ENCODE peak calls at places on chromosomes 11 and 22, in six cellular contexts. C is K562, S is GM12892, P is H1, X is GM12878, M is HepG2. L is an unnamed sample.

GRCh38 chr11:76253416-76253815 is 47.1 kb upstream of the WNT11 start:
- DNase-seq in S (no peak), P (no peak), M (no peak), C (no peak), X (no peak), L (no peak)

GRCh38 chr11:10673476-10674062 is 20.0 kb downstream of the IRAG1 start:
- DNase-seq in P (no peak), C (no peak), X (no peak), S (no peak), M (no peak), L (no peak)

GRCh38 chr22:20994128-20994901 is 7.6 kb downstream of the THAP7 start:
- DNase-seq in C (no peak), M (no peak), S (no peak), X (no peak), P (no peak), L (no peak)

GRCh38 chr11:123268118-123268517 is 73.1 kb upstream of the CLMP start:
- DNase-seq in M (no peak), X (no peak), P (no peak), C (no peak), S (no peak), L (no peak)

GRCh38 chr22:46946383-46946965 is 184.0 kb downstream of the TBC1D22A start:
- DNase-seq in P (peak), C (no peak), S (no peak), X (no peak), M (no peak), L (no peak)

GRCh38 chr22:23751441-23751996 is 607 bp upstream of the ZNF70 start:
- DNase-seq in P (no peak), X (no peak), M (no peak), S (peak), C (peak), L (no peak)

GRCh38 chr11:57903441-57904123 is 120.1 kb upstream of the OR9Q1 start:
- DNase-seq in C (peak), S (peak), X (no peak), M (no peak), P (no peak), L (peak)

GRCh38 chr22:31614781-31615480 is 47.1 kb downstream of the PISD start:
- DNase-seq in C (no peak), S (no peak), X (no peak), P (no peak), M (no peak), L (no peak)

GRCh38 chr11:20672575-20672974 is 3.2 kb downstream of the NELL1 start:
- DNase-seq in S (no peak), X (no peak), C (peak), M (peak), P (no peak), L (no peak)

DNA sequence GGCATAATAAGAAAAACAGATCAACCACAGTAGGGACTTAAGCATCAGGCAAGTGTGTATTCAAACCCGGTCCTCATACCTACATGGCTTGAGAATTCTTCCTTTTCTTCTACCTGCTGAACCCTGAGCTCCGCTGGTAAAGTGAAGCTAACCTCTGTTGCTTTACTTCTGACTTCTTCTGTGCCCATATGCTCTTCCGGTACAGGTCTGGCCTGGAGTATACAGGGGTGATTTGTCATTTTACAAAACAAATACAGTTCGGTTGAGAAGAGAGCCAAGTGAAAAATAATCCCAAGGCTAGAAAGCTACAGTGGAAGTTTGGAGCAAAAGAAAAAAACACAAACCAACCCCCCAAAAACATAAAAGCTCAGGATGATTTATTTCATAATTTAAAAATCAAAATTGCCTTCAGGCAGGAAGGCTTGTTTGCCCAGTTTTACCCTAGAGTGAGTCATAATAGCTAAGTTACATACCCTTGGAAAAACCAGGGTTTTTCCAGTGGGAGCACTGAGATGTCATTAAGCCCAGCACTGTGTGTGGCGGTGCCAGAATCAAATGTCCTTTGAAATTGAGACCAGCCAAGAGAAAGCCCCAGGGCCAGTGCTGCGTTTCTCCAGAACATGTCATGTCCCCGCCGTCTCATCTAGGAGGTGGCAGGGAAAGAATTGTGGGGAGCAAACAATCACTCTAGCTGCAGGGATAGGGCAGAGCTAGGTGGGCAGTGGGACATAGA is 305.5 kb upstream of the ISX start:
- DNase-seq in C (no peak), M (no peak), S (no peak), P (no peak), X (no peak), L (no peak)
- TF ChIP-seq TAF1 in C (no peak), M (no peak), S (no peak), P (no peak), X (no peak), L (no peak)

DNA sequence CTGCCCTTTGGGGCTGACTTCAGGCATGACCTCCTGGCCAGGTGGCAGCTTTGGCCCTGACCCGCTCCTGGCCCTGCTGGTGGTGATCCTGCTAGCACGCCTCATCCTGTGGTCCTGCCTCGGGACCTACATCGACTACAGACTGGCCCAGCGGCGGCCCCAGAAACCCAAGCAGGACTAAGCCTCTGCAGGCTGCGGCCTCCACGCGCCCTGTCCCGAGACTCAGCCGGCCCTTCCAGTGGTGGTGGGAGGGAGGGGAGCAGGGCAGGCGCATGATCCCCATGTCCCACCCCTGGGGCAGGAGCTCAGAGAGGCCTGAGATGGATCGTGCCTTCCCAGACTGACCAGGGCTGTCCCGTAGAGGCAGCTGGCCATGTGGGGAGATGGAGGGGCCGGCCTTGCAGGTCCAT is 2.1 kb downstream of the SMIM38 start:
- DNase-seq in M (no peak), S (no peak), C (no peak), P (no peak), X (no peak), L (no peak)
- TF ChIP-seq POLR2A in M (no peak), S (no peak), C (no peak), P (no peak), X (no peak), L (no peak)

GRCh38 chr11:45213316-45213665 is 66.9 kb downstream of the PRDM11 start:
- DNase-seq in M (no peak), X (no peak), P (no peak), S (no peak), C (no peak), L (no peak)

GRCh38 chr11:45210846-45211245 is 64.4 kb downstream of the PRDM11 start:
- DNase-seq in X (no peak), C (no peak), M (no peak), S (no peak), P (no peak), L (no peak)

GRCh38 chr11:45211732-45212131 is 65.3 kb downstream of the PRDM11 start:
- DNase-seq in C (peak), M (no peak), X (no peak), S (no peak), P (no peak), L (no peak)

GRCh38 chr11:45213717-45214116 is 67.3 kb downstream of the PRDM11 start:
- DNase-seq in M (no peak), S (no peak), P (no peak), C (no peak), X (no peak), L (no peak)

DNA sequence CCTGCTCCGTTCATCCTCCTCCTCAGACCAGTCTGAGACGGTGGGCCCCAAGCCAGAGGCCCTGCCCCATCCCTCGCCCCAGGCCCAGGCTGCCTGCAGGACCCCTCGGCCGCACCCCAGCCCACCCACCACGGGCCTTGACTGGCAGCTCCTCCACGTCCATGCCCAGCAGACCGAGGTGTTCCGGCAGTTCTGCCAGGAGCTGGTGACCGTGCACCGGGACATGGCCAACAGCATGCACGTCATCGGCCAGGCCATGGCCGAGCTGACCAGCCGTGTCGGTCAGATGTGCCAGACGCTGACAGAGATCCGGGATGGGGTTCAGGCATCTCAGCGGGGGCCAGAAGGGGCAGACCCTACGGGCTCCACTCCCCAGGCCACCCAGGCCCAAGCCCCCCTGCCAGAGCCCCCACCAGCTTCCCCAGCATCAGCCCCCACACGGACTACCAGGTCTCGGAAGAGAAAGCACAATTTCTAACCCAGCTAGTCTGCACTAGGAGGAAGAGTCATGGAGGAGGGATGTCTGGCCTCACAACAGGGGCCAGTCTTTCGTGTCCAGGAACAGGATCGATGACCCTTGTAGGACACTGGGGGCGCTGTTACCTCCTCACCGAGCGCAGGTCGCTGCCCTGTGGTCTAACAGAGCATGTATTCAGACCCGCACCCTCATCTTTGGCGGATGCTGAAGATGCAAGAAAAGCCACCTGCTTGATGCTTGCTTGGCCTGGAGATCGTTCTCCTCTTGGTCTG is 66.3 kb downstream of the PRDM11 start:
- DNase-seq in M (no peak), S (no peak), C (peak), P (peak), X (no peak), L (no peak)
- TF ChIP-seq TAF1 in M (no peak), S (no peak), C (no peak), P (no peak), X (no peak), L (no peak)

DNA sequence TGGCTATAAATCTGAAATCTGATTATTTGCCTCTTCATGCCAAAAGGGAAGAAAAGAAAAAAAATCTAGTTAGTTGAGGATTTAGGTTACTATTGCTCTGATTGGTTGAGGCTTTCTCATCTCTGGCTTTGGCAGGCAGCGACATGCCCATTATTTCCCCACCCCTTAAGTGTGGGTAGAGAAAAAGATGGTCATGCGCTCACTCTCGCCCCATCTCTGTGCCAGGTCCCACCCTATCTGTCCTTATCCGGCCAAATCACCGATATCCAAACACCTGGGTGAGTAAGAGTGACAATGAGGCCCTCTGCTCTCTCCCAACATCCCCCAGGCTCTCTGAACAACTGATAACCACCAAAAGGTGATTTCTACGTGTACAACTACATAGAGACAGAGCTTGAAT is 31.2 kb upstream of the SNX19 start:
- DNase-seq in C (no peak), S (no peak), X (no peak), P (no peak), M (no peak), L (no peak)
- TF ChIP-seq POLR2A in C (no peak), S (no peak), X (no peak), P (no peak), M (no peak), L (no peak)

DNA sequence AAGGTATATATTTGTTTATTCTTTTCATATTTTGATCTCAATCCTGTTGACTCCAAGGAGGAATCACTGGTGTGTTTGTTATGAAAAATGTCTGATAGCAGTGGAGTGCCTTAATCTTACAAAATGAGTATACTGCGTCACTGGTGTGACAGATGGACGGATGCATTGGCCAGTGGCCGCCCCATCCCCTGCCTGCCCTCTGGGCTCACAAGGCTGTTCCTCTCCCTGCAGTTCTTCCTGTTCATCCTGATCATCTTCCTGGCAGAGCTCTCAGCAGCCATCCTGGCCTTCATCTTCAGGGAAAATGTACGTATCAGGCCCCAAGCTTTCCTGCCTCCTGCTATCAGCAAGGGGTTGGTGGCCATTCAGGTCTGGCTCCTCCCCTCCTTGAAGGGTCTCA is 32.9 kb downstream of the TP53I11 start:
- DNase-seq in M (no peak), P (no peak), C (no peak), S (no peak), X (no peak), L (no peak)
- TF ChIP-seq TAF1 in M (no peak), P (no peak), C (no peak), S (no peak), X (no peak), L (no peak)

DNA sequence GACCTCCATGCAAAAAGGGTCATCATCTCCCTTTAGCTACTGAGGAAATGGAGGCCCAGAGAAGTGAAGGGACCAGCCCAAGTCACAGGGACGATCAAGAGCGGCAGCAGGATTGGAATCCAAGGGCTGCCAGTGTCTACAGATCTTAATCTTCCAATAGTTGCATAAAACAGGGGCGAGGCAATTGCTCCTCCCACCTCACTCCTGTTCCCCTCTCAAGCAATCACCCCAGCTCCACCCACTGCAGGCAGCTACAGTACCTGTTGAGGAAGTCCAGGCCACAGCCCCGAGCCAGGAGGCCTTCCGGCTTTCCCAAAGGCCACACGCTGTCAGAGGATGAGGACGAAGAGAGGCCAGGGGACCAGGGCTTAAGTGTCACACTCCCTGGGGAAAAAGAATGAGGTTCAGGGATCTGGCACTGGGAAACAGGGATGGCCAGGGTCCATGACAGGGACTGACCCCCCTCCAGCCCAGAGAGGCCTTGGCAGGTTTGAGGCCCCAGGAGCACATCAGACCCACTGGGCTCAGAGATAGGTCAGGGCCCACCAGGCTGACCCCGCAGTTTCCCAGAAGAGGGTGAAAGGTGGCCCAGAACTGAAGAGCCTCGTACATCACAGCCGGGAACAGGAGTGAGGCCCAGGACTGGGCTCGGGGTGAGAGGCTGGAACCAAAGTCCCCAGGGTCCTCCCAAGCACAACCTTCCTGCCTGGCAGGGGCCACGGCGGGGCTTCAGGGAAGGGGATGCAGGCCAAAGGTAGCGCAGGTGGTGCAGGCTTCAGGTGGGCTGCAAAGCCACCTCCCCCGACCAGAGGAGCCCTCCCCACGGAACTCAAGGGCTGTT is 16.4 kb upstream of the MFNG start:
- DNase-seq in S (no peak), M (peak), C (no peak), P (no peak), X (no peak), L (no peak)
- TF ChIP-seq POLR2A in S (no peak), M (peak), C (no peak), P (no peak), X (no peak), L (no peak)

L was measured in GM12891.